ENCODE peak calls at places on chromosomes 16 and 17, in nine cellular contexts. V, P, D, I, M, K, J, R and L are unnamed samples.

GRCh38 chr16:54136276-54136625 is 150.3 kb downstream of the IRX3 start:
- DNase-seq in D (no peak), M (no peak), I (no peak), P (no peak), J (no peak), K (no peak), V (peak), R (peak), L (no peak)

GRCh38 chr17:39676198-39676819 is 8.1 kb downstream of the PNMT start:
- DNase-seq in D (peak), R (peak), P (no peak), J (no peak), K (peak), V (no peak), M (no peak), I (no peak), L (no peak)

GRCh38 chr17:41496803-41497484 is 7.2 kb upstream of the KRT36 start:
- DNase-seq in I (peak), R (peak), M (no peak), P (no peak), K (peak), D (peak), V (peak), J (peak), L (no peak)

GRCh38 chr17:55496094-55496881 is 15.0 kb downstream of the SMIM36 start:
- DNase-seq in I (peak), M (no peak), P (no peak), J (no peak), R (peak), V (peak), K (peak), D (no peak), L (no peak)

GRCh38 chr16:1262210-1262845 is 6.5 kb downstream of the TPSD1 start:
- DNase-seq in P (no peak), J (no peak), I (no peak), V (no peak), M (no peak), K (no peak), R (no peak), D (no peak), L (no peak)

GRCh38 chr17:50256826-50257573 is 17.3 kb upstream of the TMEM92 start:
- DNase-seq in V (no peak), K (peak), I (no peak), J (peak), M (no peak), D (no peak), R (no peak), P (no peak), L (no peak)

GRCh38 chr16:56980203-56980535 is 9.2 kb upstream of the NLRC5 start:
- DNase-seq in J (no peak), R (no peak), V (no peak), P (no peak), I (no peak), K (no peak), M (no peak), D (no peak), L (no peak)

GRCh38 chr16:3734758-3735221 is 17.5 kb upstream of the TRAP1 start:
- DNase-seq in P (no peak), K (no peak), V (no peak), I (no peak), D (no peak), J (no peak), M (no peak), R (no peak), L (no peak)

GRCh38 chr17:77873518-77874302 is 84.8 kb upstream of the TNRC6C start:
- DNase-seq in M (no peak), R (no peak), V (no peak), P (no peak), D (no peak), J (no peak), I (no peak), K (no peak), L (no peak)

GRCh38 chr16:82671743-82672142 is 45.0 kb downstream of the CDH13 start:
- DNase-seq in J (no peak), K (no peak), D (no peak), M (no peak), R (no peak), I (no peak), P (no peak), V (no peak), L (no peak)